ENCODE peak calls at places on chromosome 2, in five cellular contexts. One of them, this sample, is unnamed.

GRCh38 chr2:235542728-235543125 is 48.9 kb downstream of the AGAP1 start:
- DNase-seq in neuronal stem cell: no peak
- DNase-seq in H1: peak; percentile 59
- DNase-seq in mesenchymal stem cell: no peak
- DNase-seq in H9: peak; percentile 80
- DNase-seq in this sample: no peak

GRCh38 chr2:8679827-8680731 is 1.8 kb upstream of the ID2 start:
- DNase-seq in neuronal stem cell: peak; percentile 26
- DNase-seq in H1: no peak
- DNase-seq in mesenchymal stem cell: peak; percentile 59
- DNase-seq in H9: no peak
- DNase-seq in this sample: no peak

GRCh38 chr2:26139269-26140183 is 33.4 kb upstream of the GAREM2 start:
- DNase-seq in neuronal stem cell: no peak
- DNase-seq in H1: no peak
- DNase-seq in mesenchymal stem cell: no peak
- DNase-seq in H9: no peak
- DNase-seq in this sample: no peak

GRCh38 chr2:200253631-200254030 is 52.9 kb upstream of the SPATS2L start:
- DNase-seq in neuronal stem cell: no peak
- DNase-seq in H1: no peak
- DNase-seq in mesenchymal stem cell: peak; percentile 74
- DNase-seq in H9: no peak
- DNase-seq in this sample: no peak

GRCh38 chr2:101842471-101842870 is 145.0 kb downstream of the MAP4K4 start:
- DNase-seq in neuronal stem cell: no peak
- DNase-seq in H1: no peak
- DNase-seq in mesenchymal stem cell: no peak
- DNase-seq in H9: no peak
- DNase-seq in this sample: no peak

GRCh38 chr2:18907508-18907907 is 318.1 kb upstream of the NT5C1B start:
- DNase-seq in neuronal stem cell: no peak
- DNase-seq in H1: no peak
- DNase-seq in mesenchymal stem cell: peak; percentile 35
- DNase-seq in H9: no peak
- DNase-seq in this sample: no peak

GRCh38 chr2:31284107-31284506 is 50.2 kb downstream of the EHD3 start:
- DNase-seq in neuronal stem cell: no peak
- DNase-seq in H1: no peak
- DNase-seq in mesenchymal stem cell: no peak
- DNase-seq in H9: no peak
- DNase-seq in this sample: no peak

GRCh38 chr2:241354668-241355658 is 1.1 kb upstream of the FARP2 start:
- DNase-seq in neuronal stem cell: peak; percentile 70
- DNase-seq in H1: peak; percentile 91
- DNase-seq in mesenchymal stem cell: peak; percentile 78
- DNase-seq in H9: peak; percentile 87
- DNase-seq in this sample: peak; percentile 76

GRCh38 chr2:26424211-26424610 is 22.5 kb downstream of the DRC1 start:
- DNase-seq in neuronal stem cell: no peak
- DNase-seq in H1: peak; percentile 23
- DNase-seq in mesenchymal stem cell: no peak
- DNase-seq in H9: no peak
- DNase-seq in this sample: no peak

GRCh38 chr2:220891405-220891804 is 680.7 kb downstream of the EPHA4 start:
- DNase-seq in neuronal stem cell: peak; percentile 36
- DNase-seq in H1: no peak
- DNase-seq in mesenchymal stem cell: peak; percentile 77
- DNase-seq in H9: no peak
- DNase-seq in this sample: no peak

GRCh38 chr2:150470435-150470834 is 17.0 kb downstream of the RND3 start:
- DNase-seq in neuronal stem cell: no peak
- DNase-seq in H1: no peak
- DNase-seq in mesenchymal stem cell: no peak
- DNase-seq in H9: no peak
- DNase-seq in this sample: peak; percentile 72

GRCh38 chr2:36708119-36708741 is 11.7 kb downstream of the VIT start:
- DNase-seq in neuronal stem cell: no peak
- DNase-seq in H1: peak; percentile 30
- DNase-seq in mesenchymal stem cell: no peak
- DNase-seq in H9: no peak
- DNase-seq in this sample: peak; percentile 72

GRCh38 chr2:216119986-216120385 is 10.8 kb downstream of the XRCC5 start:
- DNase-seq in neuronal stem cell: no peak
- DNase-seq in H1: no peak
- DNase-seq in mesenchymal stem cell: no peak
- DNase-seq in H9: no peak
- DNase-seq in this sample: no peak

GRCh38 chr2:118166242-118166641 is 78.0 kb downstream of the INSIG2 start:
- DNase-seq in neuronal stem cell: no peak
- DNase-seq in H1: no peak
- DNase-seq in mesenchymal stem cell: no peak
- DNase-seq in H9: no peak
- DNase-seq in this sample: no peak

GRCh38 chr2:151707857-151708256 is 26.4 kb downstream of the NEB start:
- DNase-seq in neuronal stem cell: no peak
- DNase-seq in H1: no peak
- DNase-seq in mesenchymal stem cell: no peak
- DNase-seq in H9: no peak
- DNase-seq in this sample: no peak

GRCh38 chr2:23587330-23587729 is 202.4 kb downstream of the KLHL29 start:
- DNase-seq in neuronal stem cell: no peak
- DNase-seq in H1: no peak
- DNase-seq in mesenchymal stem cell: no peak
- DNase-seq in H9: no peak
- DNase-seq in this sample: no peak

DNA sequence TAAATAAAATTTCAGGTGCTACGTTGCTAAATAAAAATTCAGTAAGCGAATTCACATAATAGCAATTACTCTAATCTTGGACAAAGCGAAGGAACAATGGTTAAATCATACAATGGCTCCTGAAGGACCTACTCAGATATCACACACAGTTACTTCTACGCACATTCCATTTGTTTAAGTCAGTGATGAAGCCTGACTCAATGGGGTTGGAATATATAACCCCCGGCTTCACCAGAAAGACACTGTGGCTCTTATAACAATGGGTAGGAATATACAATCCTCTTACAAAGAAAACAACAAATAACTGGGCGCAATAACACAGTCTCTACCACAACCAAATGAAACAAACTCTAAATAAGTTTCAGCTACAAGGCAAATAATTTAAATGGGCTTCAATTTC is 349.5 kb downstream of the IRS1 start:
- DNase-seq in neuronal stem cell: no peak
- DNase-seq in H1: no peak
- DNase-seq in mesenchymal stem cell: no peak
- DNase-seq in H9: no peak
- DNase-seq in this sample: no peak
- H2BK12ac ChIP-seq in neuronal stem cell: no peak overlapping the region
- H2BK12ac ChIP-seq in H1: no peak overlapping the region
- H2BK12ac ChIP-seq in mesenchymal stem cell: no peak overlapping the region
- H2BK12ac ChIP-seq in H9: no peak overlapping the region
- H2BK12ac ChIP-seq in this sample: no peak overlapping the region

DNA sequence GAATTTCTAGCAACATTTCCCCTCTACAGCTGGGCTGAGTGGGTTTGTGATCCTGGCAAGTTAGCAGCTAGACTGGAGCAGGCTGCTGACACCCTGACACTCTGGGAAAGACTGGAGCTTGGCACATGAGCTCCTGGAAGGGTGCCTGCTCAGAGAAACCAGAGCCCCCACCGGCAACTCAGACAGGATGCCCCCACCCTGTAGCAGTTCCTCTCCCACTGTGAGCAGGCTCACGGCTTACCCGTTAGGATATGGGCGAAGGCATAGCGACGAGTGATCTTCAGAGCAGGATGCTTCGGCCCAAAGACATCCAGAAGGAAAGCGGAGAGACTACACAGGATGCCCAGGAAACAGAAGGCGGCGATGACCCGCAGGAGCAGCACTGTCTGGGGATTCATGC is 11.2 kb downstream of the TMEM127 start:
- DNase-seq in neuronal stem cell: no peak
- DNase-seq in H1: no peak
- DNase-seq in mesenchymal stem cell: no peak
- DNase-seq in H9: no peak
- DNase-seq in this sample: no peak
- H3K9ac ChIP-seq in neuronal stem cell: no peak overlapping the region
- H3K9ac ChIP-seq in H1: no peak overlapping the region
- H3K9ac ChIP-seq in mesenchymal stem cell: no peak overlapping the region
- H3K9ac ChIP-seq in H9: no peak overlapping the region
- H3K9ac ChIP-seq in this sample: no peak overlapping the region

DNA sequence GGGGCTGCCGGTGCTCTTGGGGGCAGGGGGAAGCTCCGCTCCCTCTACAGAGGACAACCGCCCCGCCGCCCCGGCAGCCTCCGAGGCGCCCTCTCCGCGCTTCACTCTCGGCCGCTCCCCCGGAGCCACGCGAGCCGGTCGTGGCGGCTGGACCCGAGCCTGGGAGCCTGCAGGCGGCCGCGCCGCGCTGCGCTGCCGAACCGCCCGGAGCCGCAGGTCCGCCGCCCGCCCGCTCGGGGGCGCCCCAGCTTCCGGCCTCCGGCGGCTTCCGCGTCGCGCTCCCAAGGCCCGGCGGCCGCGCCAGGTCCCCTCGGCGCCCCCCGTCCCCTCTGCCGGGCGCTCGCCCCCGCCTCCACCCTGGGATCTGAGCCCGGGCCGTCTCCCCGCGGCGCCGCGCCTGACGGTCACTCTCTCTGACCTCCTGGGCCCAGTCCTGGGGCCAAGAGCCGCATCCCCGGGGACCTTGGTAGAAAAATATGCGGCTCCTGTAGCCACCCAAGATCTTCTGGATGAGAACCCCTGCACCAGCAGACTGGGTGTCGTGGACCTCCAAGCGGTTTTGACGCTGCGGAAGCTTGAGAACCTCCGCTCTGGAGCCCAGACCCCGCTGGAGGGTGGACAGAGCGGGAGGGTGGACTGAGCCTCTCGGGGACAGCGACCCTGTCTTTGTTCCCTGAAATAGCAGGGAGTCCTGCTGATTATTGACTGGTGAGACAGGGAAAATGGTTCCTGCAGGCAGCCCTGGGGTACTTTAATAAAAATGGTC is 44.3 kb downstream of the SERTAD2 start:
- DNase-seq in neuronal stem cell: no peak
- DNase-seq in H1: peak; percentile 81
- DNase-seq in mesenchymal stem cell: peak; percentile 48
- DNase-seq in H9: peak; percentile 63
- DNase-seq in this sample: peak; percentile 28
- H3K4ac ChIP-seq in neuronal stem cell: peak overlapping the region; percentile 26
- H3K4ac ChIP-seq in H1: no peak overlapping the region
- H3K4ac ChIP-seq in mesenchymal stem cell: peak overlapping the region; percentile 41
- H3K4ac ChIP-seq in H9: no peak overlapping the region
- H3K4ac ChIP-seq in this sample: peak overlapping the region; percentile 53

GRCh38 chr2:112864072-112864471 is 27.5 kb upstream of the IL1B start:
- DNase-seq in neuronal stem cell: no peak
- DNase-seq in H1: no peak
- DNase-seq in mesenchymal stem cell: no peak
- DNase-seq in H9: no peak
- DNase-seq in this sample: no peak
- H2BK12ac ChIP-seq in neuronal stem cell: no peak overlapping the region
- H2BK12ac ChIP-seq in H1: no peak overlapping the region
- H2BK12ac ChIP-seq in mesenchymal stem cell: no peak overlapping the region
- H2BK12ac ChIP-seq in H9: no peak overlapping the region
- H2BK12ac ChIP-seq in this sample: no peak overlapping the region

GRCh38 chr2:188897096-188897495 is 77.1 kb upstream of the COL3A1 start:
- DNase-seq in neuronal stem cell: no peak
- DNase-seq in H1: no peak
- DNase-seq in mesenchymal stem cell: no peak
- DNase-seq in H9: no peak
- DNase-seq in this sample: no peak
- H3K9ac ChIP-seq in neuronal stem cell: no peak overlapping the region
- H3K9ac ChIP-seq in H1: no peak overlapping the region
- H3K9ac ChIP-seq in mesenchymal stem cell: peak overlapping the region; percentile 89
- H3K9ac ChIP-seq in H9: no peak overlapping the region
- H3K9ac ChIP-seq in this sample: no peak overlapping the region

GRCh38 chr2:69762513-69763494 is 20.9 kb downstream of the ANXA4 start:
- DNase-seq in neuronal stem cell: no peak
- DNase-seq in H1: no peak
- DNase-seq in mesenchymal stem cell: no peak
- DNase-seq in H9: no peak
- DNase-seq in this sample: peak; percentile 89
- H3K4ac ChIP-seq in neuronal stem cell: no peak overlapping the region
- H3K4ac ChIP-seq in H1: no peak overlapping the region
- H3K4ac ChIP-seq in mesenchymal stem cell: no peak overlapping the region
- H3K4ac ChIP-seq in H9: no peak overlapping the region
- H3K4ac ChIP-seq in this sample: peak overlapping the region; percentile 8

GRCh38 chr2:21728133-21728532 is 604.4 kb downstream of the TDRD15 start:
- DNase-seq in neuronal stem cell: no peak
- DNase-seq in H1: no peak
- DNase-seq in mesenchymal stem cell: no peak
- DNase-seq in H9: no peak
- DNase-seq in this sample: no peak
- H2BK12ac ChIP-seq in neuronal stem cell: no peak overlapping the region
- H2BK12ac ChIP-seq in H1: no peak overlapping the region
- H2BK12ac ChIP-seq in mesenchymal stem cell: no peak overlapping the region
- H2BK12ac ChIP-seq in H9: no peak overlapping the region
- H2BK12ac ChIP-seq in this sample: no peak overlapping the region

DNA sequence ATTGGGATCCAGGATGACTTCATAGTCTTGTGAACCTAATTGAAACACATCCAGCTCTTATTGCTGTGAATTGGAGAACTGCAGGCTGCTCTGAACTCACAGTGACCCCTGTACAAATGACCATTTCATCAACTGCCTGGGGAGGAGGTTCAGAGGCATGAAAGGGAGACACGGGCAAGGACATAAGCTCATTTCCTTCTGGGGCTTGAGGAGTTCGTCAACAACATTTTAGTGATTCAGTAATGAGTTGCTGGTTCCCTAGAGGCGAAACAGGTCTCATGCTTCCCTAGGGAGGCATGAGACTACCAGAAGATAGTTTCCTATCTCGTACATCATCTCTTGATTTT is 422.6 kb downstream of the LPIN1 start:
- DNase-seq in neuronal stem cell: no peak
- DNase-seq in H1: no peak
- DNase-seq in mesenchymal stem cell: peak; percentile 88
- DNase-seq in H9: no peak
- DNase-seq in this sample: peak; percentile 27
- H3K9ac ChIP-seq in neuronal stem cell: no peak overlapping the region
- H3K9ac ChIP-seq in H1: no peak overlapping the region
- H3K9ac ChIP-seq in mesenchymal stem cell: peak overlapping the region; percentile 76
- H3K9ac ChIP-seq in H9: no peak overlapping the region
- H3K9ac ChIP-seq in this sample: no peak overlapping the region

GRCh38 chr2:61743004-61743403 is 110.9 kb downstream of the FAM161A start:
- DNase-seq in neuronal stem cell: no peak
- DNase-seq in H1: no peak
- DNase-seq in mesenchymal stem cell: no peak
- DNase-seq in H9: no peak
- DNase-seq in this sample: no peak
- H3K4ac ChIP-seq in neuronal stem cell: no peak overlapping the region
- H3K4ac ChIP-seq in H1: no peak overlapping the region
- H3K4ac ChIP-seq in mesenchymal stem cell: no peak overlapping the region
- H3K4ac ChIP-seq in H9: no peak overlapping the region
- H3K4ac ChIP-seq in this sample: no peak overlapping the region